ENCODE peak calls at places on chromosomes 3 and 15, in ten cellular contexts. J, A, D, H, F, O, U, S, T and G are unnamed samples.

GRCh38 chr3:30649572-30650310 is 43.3 kb downstream of the TGFBR2 start:
- DNase-seq in J (no peak), A (no peak), D (peak; percentile 70), H (no peak), F (no peak), O (no peak), U (no peak), S (no peak), T (no peak), G (peak; percentile 63)

GRCh38 chr3:180335056-180335455 is 266.9 kb upstream of the TTC14 start:
- DNase-seq in J (no peak), A (no peak), D (no peak), H (no peak), F (peak; percentile 2), O (no peak), U (no peak), S (no peak), T (no peak), G (no peak)

GRCh38 chr3:13420817-13421755 is 964 bp upstream of the NUP210 start:
- DNase-seq in J (peak; percentile 85), A (peak; percentile 82), D (no peak), H (no peak), F (no peak), O (no peak), U (peak; percentile 81), S (peak; percentile 48), T (no peak), G (no peak)

GRCh38 chr15:73056460-73056859 is 4.2 kb downstream of the NEO1 start:
- DNase-seq in J (no peak), A (no peak), D (no peak), H (no peak), F (no peak), O (no peak), U (no peak), S (no peak), T (no peak), G (no peak)

GRCh38 chr3:126293370-126294082 is 63.7 kb downstream of the KLF15 start:
- DNase-seq in J (peak; percentile 55), A (no peak), D (peak; percentile 32), H (peak; percentile 72), F (no peak), O (no peak), U (no peak), S (no peak), T (no peak), G (peak; percentile 15)

GRCh38 chr3:133040696-133041523 is 2.7 kb downstream of the TMEM108 start:
- DNase-seq in J (peak; percentile 72), A (peak; percentile 10), D (peak; percentile 82), H (peak; percentile 92), F (peak; percentile 57), O (peak; percentile 86), U (peak; percentile 33), S (peak; percentile 79), T (peak; percentile 70), G (peak; percentile 67)

GRCh38 chr3:50617096-50617791 is at the start of gene MAPKAPK3:
- DNase-seq in J (peak; percentile 37), A (peak; percentile 44), D (no peak), H (no peak), F (peak; percentile 51), O (no peak), U (peak; percentile 46), S (no peak), T (no peak), G (no peak)

GRCh38 chr15:86213420-86213819 is 133.7 kb downstream of the AGBL1 start:
- DNase-seq in J (no peak), A (no peak), D (no peak), H (no peak), F (no peak), O (no peak), U (no peak), S (no peak), T (no peak), G (no peak)

GRCh38 chr3:184314700-184315505 is 497 bp downstream of the EIF4G1 start:
- DNase-seq in J (peak; percentile 74), A (peak; percentile 62), D (peak; percentile 83), H (peak; percentile 91), F (peak; percentile 70), O (peak; percentile 78), U (peak; percentile 73), S (peak; percentile 88), T (no peak), G (peak; percentile 86)